ENCODE peak calls at places on chromosomes 13 and 19, in four cellular contexts. E, O, U and Z are unnamed samples.

GRCh38 chr13:97325738-97326137 is 103.6 kb downstream of the MBNL2 start:
- DNase-seq in E (no peak), O (no peak), U (no peak), Z (no peak)

GRCh38 chr19:47839913-47840312 is 18.2 kb downstream of the CRX start:
- DNase-seq in E (no peak), O (no peak), U (no peak), Z (no peak)

GRCh38 chr13:114081761-114082681 is 50.4 kb downstream of the RASA3 start:
- DNase-seq in E (peak), O (no peak), U (no peak), Z (peak)

GRCh38 chr19:35041548-35042055 is at the start of gene HPN:
- DNase-seq in E (peak), O (no peak), U (no peak), Z (no peak)

GRCh38 chr13:41284512-41285288 is 21.3 kb upstream of the MTRF1 start:
- DNase-seq in E (no peak), O (no peak), U (no peak), Z (no peak)

GRCh38 chr13:83879431-83880171 is 2.7 kb downstream of the SLITRK1 start:
- DNase-seq in E (no peak), O (no peak), U (no peak), Z (peak)

GRCh38 chr19:918481-919156 is 1.5 kb downstream of the KISS1R start:
- DNase-seq in E (no peak), O (no peak), U (no peak), Z (no peak)

GRCh38 chr13:92187378-92187989 is 789.1 kb downstream of the GPC5 start:
- DNase-seq in E (no peak), O (no peak), U (no peak), Z (no peak)

GRCh38 chr19:35295453-35295791 is 3.5 kb downstream of the MAG start:
- DNase-seq in E (no peak), O (no peak), U (no peak), Z (no peak)

GRCh38 chr13:38350114-38350617 is 515 bp downstream of the UFM1 start:
- DNase-seq in E (peak), O (peak), U (no peak), Z (peak)

GRCh38 chr13:97226788-97227627 is 4.9 kb downstream of the MBNL2 start:
- DNase-seq in E (no peak), O (no peak), U (no peak), Z (no peak)

GRCh38 chr19:49114630-49115363 is 627 bp downstream of the LIN7B start:
- DNase-seq in E (peak), O (peak), U (peak), Z (peak)

GRCh38 chr19:47509170-47509847 is 5.6 kb downstream of the NAPA start:
- DNase-seq in E (no peak), O (no peak), U (no peak), Z (no peak)

GRCh38 chr13:61770697-61771096 is 355.0 kb upstream of the PCDH20 start:
- DNase-seq in E (no peak), O (no peak), U (no peak), Z (no peak)

GRCh38 chr13:62710766-62711165 is 1295.1 kb upstream of the PCDH20 start:
- DNase-seq in E (no peak), O (no peak), U (no peak), Z (no peak)

GRCh38 chr13:95498886-95499285 is 53.6 kb upstream of the CLDN10 start:
- DNase-seq in E (no peak), O (no peak), U (no peak), Z (no peak)
- TF ChIP-seq POLR2A in E (no peak), O (no peak), U (no peak), Z (no peak)

DNA sequence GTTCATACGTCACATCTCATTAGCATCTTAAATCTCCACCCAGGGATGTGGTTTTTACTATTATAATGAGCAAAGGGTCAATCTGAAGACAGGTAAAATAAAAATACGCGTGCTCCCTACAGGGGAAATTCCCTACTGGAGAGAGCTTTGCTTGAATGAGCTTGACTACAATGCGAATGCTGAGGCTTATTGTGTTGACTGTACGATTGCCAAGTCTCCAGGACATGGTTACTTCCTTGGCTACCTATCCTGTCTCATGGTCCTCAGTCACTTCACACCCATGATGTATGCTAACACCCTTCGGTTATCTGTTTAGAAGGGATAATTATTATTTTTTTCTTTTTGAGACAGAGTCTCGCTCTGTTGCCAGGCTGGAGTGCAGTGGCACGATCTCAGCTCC is 61.7 kb downstream of the ZNF627 start:
- DNase-seq in E (no peak), O (no peak), U (no peak), Z (no peak)
- TF ChIP-seq CTCF in E (no peak), O (no peak), U (no peak), Z (no peak)

DNA sequence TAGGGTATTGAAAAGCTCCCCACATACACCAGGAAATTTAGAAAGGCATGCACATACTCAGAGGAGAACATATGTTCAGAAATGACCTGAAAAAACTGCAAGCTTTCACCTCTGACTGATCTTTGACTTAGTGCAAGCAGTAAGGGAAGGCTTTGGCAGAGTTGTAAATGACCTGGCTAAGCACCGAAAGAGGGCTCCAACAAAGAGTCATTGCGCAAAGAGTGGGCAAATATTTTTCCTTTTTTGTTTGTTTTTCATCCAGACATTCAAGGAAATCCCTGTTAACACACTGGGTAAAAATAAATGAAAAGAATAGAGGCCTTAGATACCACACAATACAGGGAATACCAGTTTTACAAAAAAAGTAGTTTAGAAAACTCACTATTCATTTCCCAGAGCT is 5.2 kb upstream of the ZNF233 start:
- DNase-seq in E (no peak), O (no peak), U (no peak), Z (no peak)
- H3K4me3 ChIP-seq in E (no peak), O (no peak), U (no peak), Z (no peak)

GRCh38 chr19:10852098-10852800 is 4.0 kb downstream of the C19orf38 start:
- DNase-seq in E (no peak), O (no peak), U (peak), Z (no peak)

GRCh38 chr19:10848208-10848843 is at the start of gene C19orf38:
- DNase-seq in E (no peak), O (no peak), U (no peak), Z (no peak)

GRCh38 chr19:10850631-10851030 is 2.4 kb downstream of the C19orf38 start:
- DNase-seq in E (no peak), O (no peak), U (no peak), Z (no peak)

GRCh38 chr19:10842788-10843187 is 5.4 kb upstream of the C19orf38 start:
- DNase-seq in E (no peak), O (no peak), U (no peak), Z (no peak)

GRCh38 chr19:10846500-10847202 is 1.6 kb upstream of the C19orf38 start:
- DNase-seq in E (no peak), O (no peak), U (no peak), Z (no peak)
- TF ChIP-seq POLR2A in E (no peak), O (no peak), U (no peak), Z (no peak)

GRCh38 chr13:77698211-77699058 is 948 bp downstream of the SLAIN1 start:
- DNase-seq in E (peak), O (peak), U (peak), Z (no peak)
- TF ChIP-seq CTCF in E (no peak), O (no peak), U (no peak), Z (no peak)

GRCh38 chr19:45553464-45553863 is 31.1 kb downstream of the OPA3 start:
- DNase-seq in E (no peak), O (no peak), U (no peak), Z (no peak)
- H3K4me3 ChIP-seq in E (no peak), O (no peak), U (no peak), Z (no peak)

DNA sequence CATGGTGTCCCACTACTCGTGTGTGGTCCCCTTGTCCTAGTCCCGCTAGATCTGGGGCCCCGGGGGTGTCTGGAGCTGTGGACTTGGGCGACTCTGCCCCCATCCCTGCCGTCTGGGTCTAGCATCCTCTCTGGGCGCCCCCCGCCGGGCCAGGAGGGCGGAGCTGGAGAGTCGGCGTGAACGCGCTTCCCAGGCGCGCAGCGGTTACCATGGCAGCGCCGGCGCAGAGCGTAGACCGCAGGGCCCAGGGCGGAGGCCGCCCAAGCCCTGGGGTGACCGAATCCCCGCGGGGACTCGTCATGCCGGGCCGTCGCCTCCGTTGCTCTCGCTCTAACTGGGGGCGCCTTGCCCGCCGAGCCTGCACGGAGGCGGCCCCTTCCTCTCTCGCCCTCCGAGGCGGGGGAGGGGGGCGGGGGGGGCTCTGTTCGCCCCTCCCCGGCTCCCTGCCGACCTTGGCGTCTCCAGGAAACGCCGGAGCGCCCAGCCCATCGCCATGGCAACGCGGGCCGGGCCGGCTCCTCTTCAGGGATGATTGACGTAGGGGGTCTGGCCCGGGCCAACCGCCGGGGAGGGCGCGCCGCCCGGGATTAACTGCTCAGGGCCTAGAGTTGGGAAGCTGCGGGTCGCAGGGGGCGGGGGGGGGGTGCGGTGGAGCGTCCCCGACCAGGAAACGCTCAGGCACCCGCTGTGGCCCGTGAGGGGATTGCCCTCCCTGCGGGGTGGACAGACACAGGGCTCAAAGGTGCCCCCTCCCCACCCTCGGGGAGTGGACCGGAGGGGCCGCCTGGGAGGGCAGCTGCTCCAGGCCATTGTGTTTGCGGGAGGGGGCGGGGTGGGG is 8.9 kb downstream of the ISYNA1 start:
- DNase-seq in E (no peak), O (peak), U (peak), Z (no peak)
- TF ChIP-seq POLR2A in E (no peak), O (peak), U (no peak), Z (no peak)